ENCODE peak calls at places on chromosome 15, in eight cellular contexts. One of them, this sample, is unnamed.

GRCh38 chr15:33242669-33243191 is 48.2 kb upstream of the FMN1 start:
- DNase-seq in endothelial cell of umbilical vein: peak
- DNase-seq in brain microvascular endothelial cell: peak
- DNase-seq in hepatocyte: no peak
- DNase-seq in tibial nerve: no peak
- DNase-seq in HCT116: no peak
- DNase-seq in ovary: no peak
- DNase-seq in fibroblast of lung: peak
- DNase-seq in this sample: no peak

GRCh38 chr15:92801774-92802464 is 98.2 kb upstream of the CHD2 start:
- DNase-seq in ovary: no peak
- DNase-seq in brain microvascular endothelial cell: peak
- DNase-seq in tibial nerve: peak
- DNase-seq in hepatocyte: no peak
- DNase-seq in HCT116: peak
- DNase-seq in endothelial cell of umbilical vein: no peak
- DNase-seq in fibroblast of lung: peak
- DNase-seq in this sample: no peak

GRCh38 chr15:70375006-70375409 is 277.3 kb upstream of the TLE3 start:
- DNase-seq in HCT116: no peak
- DNase-seq in endothelial cell of umbilical vein: no peak
- DNase-seq in tibial nerve: no peak
- DNase-seq in brain microvascular endothelial cell: no peak
- DNase-seq in hepatocyte: no peak
- DNase-seq in ovary: no peak
- DNase-seq in fibroblast of lung: no peak
- DNase-seq in this sample: no peak

GRCh38 chr15:37995461-37996347 is 61.3 kb downstream of the TMCO5A start:
- DNase-seq in HCT116: peak
- DNase-seq in tibial nerve: peak
- DNase-seq in endothelial cell of umbilical vein: peak
- DNase-seq in hepatocyte: peak
- DNase-seq in brain microvascular endothelial cell: peak
- DNase-seq in fibroblast of lung: peak
- DNase-seq in ovary: no peak
- DNase-seq in this sample: no peak

GRCh38 chr15:70258369-70259029 is 160.8 kb upstream of the TLE3 start:
- DNase-seq in hepatocyte: no peak
- DNase-seq in HCT116: no peak
- DNase-seq in ovary: no peak
- DNase-seq in tibial nerve: no peak
- DNase-seq in endothelial cell of umbilical vein: peak
- DNase-seq in brain microvascular endothelial cell: no peak
- DNase-seq in fibroblast of lung: no peak
- DNase-seq in this sample: peak

GRCh38 chr15:84981054-84981710 is 474 bp upstream of the PDE8A start:
- DNase-seq in HCT116: peak
- DNase-seq in endothelial cell of umbilical vein: peak
- DNase-seq in brain microvascular endothelial cell: peak
- DNase-seq in tibial nerve: peak
- DNase-seq in ovary: peak
- DNase-seq in hepatocyte: peak
- DNase-seq in fibroblast of lung: peak
- DNase-seq in this sample: peak

GRCh38 chr15:20340931-20341661 is 200.5 kb downstream of the GOLGA6L6 start:
- DNase-seq in fibroblast of lung: no peak
- DNase-seq in brain microvascular endothelial cell: peak
- DNase-seq in ovary: peak
- DNase-seq in endothelial cell of umbilical vein: peak
- DNase-seq in tibial nerve: no peak
- DNase-seq in hepatocyte: peak
- DNase-seq in HCT116: no peak
- DNase-seq in this sample: peak

GRCh38 chr15:51322622-51323296 is 15.6 kb downstream of the CYP19A1 start:
- DNase-seq in endothelial cell of umbilical vein: no peak
- DNase-seq in tibial nerve: peak
- DNase-seq in hepatocyte: no peak
- DNase-seq in ovary: no peak
- DNase-seq in fibroblast of lung: peak
- DNase-seq in HCT116: no peak
- DNase-seq in brain microvascular endothelial cell: no peak
- DNase-seq in this sample: no peak

GRCh38 chr15:45648521-45649200 is 13.8 kb downstream of the SQOR start:
- DNase-seq in tibial nerve: no peak
- DNase-seq in ovary: no peak
- DNase-seq in brain microvascular endothelial cell: peak
- DNase-seq in HCT116: peak
- DNase-seq in fibroblast of lung: no peak
- DNase-seq in endothelial cell of umbilical vein: no peak
- DNase-seq in hepatocyte: peak
- DNase-seq in this sample: no peak

GRCh38 chr15:99014803-99015676 is 7.4 kb upstream of the PGPEP1L start:
- DNase-seq in hepatocyte: peak
- DNase-seq in endothelial cell of umbilical vein: peak
- DNase-seq in fibroblast of lung: peak
- DNase-seq in HCT116: peak
- DNase-seq in ovary: peak
- DNase-seq in tibial nerve: no peak
- DNase-seq in brain microvascular endothelial cell: peak
- DNase-seq in this sample: peak

GRCh38 chr15:35753486-35753885 is 207.5 kb upstream of the DPH6 start:
- DNase-seq in tibial nerve: no peak
- DNase-seq in fibroblast of lung: peak
- DNase-seq in hepatocyte: no peak
- DNase-seq in endothelial cell of umbilical vein: no peak
- DNase-seq in HCT116: no peak
- DNase-seq in ovary: no peak
- DNase-seq in brain microvascular endothelial cell: no peak
- DNase-seq in this sample: no peak

GRCh38 chr15:29821416-29822099 is 710 bp downstream of the TJP1 start:
- DNase-seq in brain microvascular endothelial cell: peak
- DNase-seq in hepatocyte: peak
- DNase-seq in endothelial cell of umbilical vein: peak
- DNase-seq in tibial nerve: peak
- DNase-seq in HCT116: peak
- DNase-seq in fibroblast of lung: peak
- DNase-seq in ovary: peak
- DNase-seq in this sample: peak
- TF ChIP-seq CTCF in brain microvascular endothelial cell: peak
- TF ChIP-seq CTCF in hepatocyte: peak
- TF ChIP-seq CTCF in endothelial cell of umbilical vein: peak
- TF ChIP-seq CTCF in tibial nerve: peak
- TF ChIP-seq CTCF in HCT116: peak
- TF ChIP-seq CTCF in fibroblast of lung: peak
- TF ChIP-seq CTCF in ovary: no peak
- TF ChIP-seq CTCF in this sample: peak

DNA sequence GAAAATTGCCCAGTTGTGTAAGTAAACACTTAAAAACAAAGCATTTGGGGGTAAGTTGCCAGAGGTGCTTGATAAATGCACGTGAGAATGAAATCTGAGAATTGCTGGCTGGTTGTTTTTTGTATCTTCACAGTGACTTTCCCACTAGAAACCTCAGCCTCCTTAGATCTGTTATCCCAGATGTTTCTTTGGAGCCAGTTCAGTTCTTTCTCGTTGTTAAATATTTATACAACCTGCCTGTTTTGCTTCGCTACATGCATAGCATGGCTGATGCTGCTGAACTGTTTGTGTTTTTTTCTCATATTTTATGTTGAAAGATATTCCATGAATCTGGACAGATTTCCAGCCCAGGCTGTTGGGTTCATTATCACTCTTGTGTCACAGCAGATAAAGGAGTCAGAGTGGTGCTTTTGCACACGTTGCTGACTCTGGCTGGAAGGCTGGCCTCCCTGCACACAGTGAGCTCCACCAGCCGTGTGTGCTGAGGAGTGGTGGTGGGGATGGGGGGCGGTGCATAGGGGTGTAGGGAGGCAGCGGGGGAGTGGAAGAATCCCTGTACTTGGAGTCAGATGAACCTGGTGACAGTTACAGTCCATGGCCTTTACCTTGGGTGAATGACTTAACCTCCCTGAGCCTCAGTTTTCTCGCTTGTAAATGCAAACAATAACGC is 80.3 kb downstream of the ARNT2 start:
- DNase-seq in fibroblast of lung: peak
- DNase-seq in endothelial cell of umbilical vein: no peak
- DNase-seq in brain microvascular endothelial cell: no peak
- DNase-seq in ovary: no peak
- DNase-seq in tibial nerve: no peak
- DNase-seq in hepatocyte: no peak
- DNase-seq in HCT116: no peak
- DNase-seq in this sample: no peak
- H3K27ac ChIP-seq in fibroblast of lung: peak
- H3K27ac ChIP-seq in endothelial cell of umbilical vein: no peak
- H3K27ac ChIP-seq in brain microvascular endothelial cell: no peak
- H3K27ac ChIP-seq in ovary: no peak
- H3K27ac ChIP-seq in tibial nerve: no peak
- H3K27ac ChIP-seq in hepatocyte: peak
- H3K27ac ChIP-seq in HCT116: no peak
- H3K27ac ChIP-seq in this sample: no peak

DNA sequence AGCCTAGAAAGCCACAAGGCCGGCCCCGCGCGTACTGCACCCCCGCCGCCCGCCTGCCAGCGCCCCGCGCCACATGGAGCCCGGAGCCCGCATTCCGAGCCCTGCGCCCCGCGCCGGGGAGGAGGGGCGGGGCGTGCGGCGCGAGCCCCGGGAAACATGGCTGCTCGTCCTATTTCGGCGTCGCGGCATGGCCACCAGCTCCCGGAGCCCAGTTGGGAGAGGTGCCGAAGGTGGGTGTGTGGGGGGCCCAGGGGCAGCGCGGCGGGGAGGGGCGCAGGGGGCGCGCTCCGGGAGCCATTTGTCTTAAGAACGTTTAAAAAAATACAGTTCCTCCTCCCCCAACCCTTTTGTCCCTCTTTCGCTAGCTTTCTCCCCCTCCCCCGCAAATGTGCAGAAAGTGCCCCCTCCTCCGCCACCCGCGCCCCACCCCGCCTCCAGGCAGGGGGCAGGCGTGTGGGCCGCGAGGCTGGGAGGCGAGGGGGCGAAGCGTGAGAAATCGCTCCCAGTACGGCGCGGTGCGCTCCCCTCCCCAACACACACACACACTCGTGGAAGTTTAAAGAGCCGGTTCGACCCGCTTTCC is 2.5 kb downstream of the ANP32A start:
- DNase-seq in tibial nerve: peak
- DNase-seq in ovary: peak
- DNase-seq in hepatocyte: peak
- DNase-seq in endothelial cell of umbilical vein: peak
- DNase-seq in HCT116: no peak
- DNase-seq in fibroblast of lung: peak
- DNase-seq in brain microvascular endothelial cell: peak
- DNase-seq in this sample: peak
- TF ChIP-seq CTCF in tibial nerve: no peak
- TF ChIP-seq CTCF in ovary: no peak
- TF ChIP-seq CTCF in hepatocyte: no peak
- TF ChIP-seq CTCF in endothelial cell of umbilical vein: no peak
- TF ChIP-seq CTCF in HCT116: no peak
- TF ChIP-seq CTCF in fibroblast of lung: no peak
- TF ChIP-seq CTCF in brain microvascular endothelial cell: no peak
- TF ChIP-seq CTCF in this sample: no peak

GRCh38 chr15:68371160-68371559 is 60.8 kb downstream of the ITGA11 start:
- DNase-seq in brain microvascular endothelial cell: no peak
- DNase-seq in fibroblast of lung: no peak
- DNase-seq in HCT116: no peak
- DNase-seq in tibial nerve: no peak
- DNase-seq in endothelial cell of umbilical vein: no peak
- DNase-seq in ovary: no peak
- DNase-seq in hepatocyte: no peak
- DNase-seq in this sample: no peak

GRCh38 chr15:68371851-68372250 is 60.1 kb downstream of the ITGA11 start:
- DNase-seq in endothelial cell of umbilical vein: no peak
- DNase-seq in ovary: no peak
- DNase-seq in brain microvascular endothelial cell: no peak
- DNase-seq in hepatocyte: no peak
- DNase-seq in fibroblast of lung: no peak
- DNase-seq in tibial nerve: no peak
- DNase-seq in HCT116: no peak
- DNase-seq in this sample: no peak

GRCh38 chr15:68370768-68371151 is 61.2 kb downstream of the ITGA11 start:
- DNase-seq in endothelial cell of umbilical vein: no peak
- DNase-seq in tibial nerve: no peak
- DNase-seq in brain microvascular endothelial cell: no peak
- DNase-seq in HCT116: no peak
- DNase-seq in fibroblast of lung: no peak
- DNase-seq in ovary: no peak
- DNase-seq in hepatocyte: no peak
- DNase-seq in this sample: no peak

GRCh38 chr15:68368731-68369435 is 63.1 kb downstream of the ITGA11 start:
- DNase-seq in tibial nerve: no peak
- DNase-seq in fibroblast of lung: no peak
- DNase-seq in HCT116: no peak
- DNase-seq in ovary: no peak
- DNase-seq in endothelial cell of umbilical vein: peak
- DNase-seq in hepatocyte: no peak
- DNase-seq in brain microvascular endothelial cell: no peak
- DNase-seq in this sample: no peak

DNA sequence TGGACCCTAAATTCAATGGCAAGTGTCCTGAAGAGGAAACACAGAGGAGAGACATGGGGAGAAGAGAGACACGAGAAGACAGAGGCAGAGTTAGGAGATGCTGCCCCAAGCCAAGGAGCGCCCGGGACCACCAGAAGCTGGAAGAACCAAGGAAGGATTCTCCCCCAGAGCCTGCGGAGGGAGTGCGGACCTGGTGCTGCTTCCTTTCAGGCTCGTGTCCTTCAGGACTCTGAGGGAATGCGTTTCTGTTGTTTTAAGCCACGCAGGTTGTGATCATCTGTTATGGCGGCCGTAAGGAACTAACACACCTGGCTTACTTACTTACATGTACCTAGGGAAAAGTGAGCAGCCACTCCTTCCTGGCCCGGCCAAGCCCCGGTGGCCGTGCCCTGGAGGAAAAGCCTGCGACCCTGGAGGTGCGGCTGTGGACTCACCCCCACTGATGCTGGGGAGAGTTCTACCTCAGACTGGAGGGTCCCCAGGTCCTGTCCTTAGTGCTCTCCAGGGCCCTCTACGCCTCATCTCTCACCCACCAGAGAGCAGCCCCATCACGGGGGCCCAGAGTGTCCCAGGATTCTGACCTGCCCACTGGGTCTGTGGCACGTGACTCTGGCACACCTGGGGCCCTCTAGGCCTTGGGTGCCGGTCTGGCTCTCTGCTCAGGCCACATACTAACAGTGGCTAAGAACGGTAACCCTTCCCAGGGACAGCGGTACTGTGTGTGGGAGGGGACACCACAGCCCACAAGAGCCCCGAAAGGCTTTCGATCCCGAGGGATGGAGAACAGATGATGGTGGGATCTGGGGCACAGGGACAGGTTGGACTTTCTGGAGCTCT is 61.8 kb downstream of the ITGA11 start:
- DNase-seq in hepatocyte: no peak
- DNase-seq in endothelial cell of umbilical vein: no peak
- DNase-seq in HCT116: no peak
- DNase-seq in fibroblast of lung: no peak
- DNase-seq in tibial nerve: no peak
- DNase-seq in ovary: no peak
- DNase-seq in brain microvascular endothelial cell: no peak
- DNase-seq in this sample: no peak
- H3K27ac ChIP-seq in hepatocyte: no peak
- H3K27ac ChIP-seq in endothelial cell of umbilical vein: no peak
- H3K27ac ChIP-seq in HCT116: no peak
- H3K27ac ChIP-seq in fibroblast of lung: no peak
- H3K27ac ChIP-seq in tibial nerve: no peak
- H3K27ac ChIP-seq in ovary: no peak
- H3K27ac ChIP-seq in brain microvascular endothelial cell: no peak
- H3K27ac ChIP-seq in this sample: no peak

GRCh38 chr15:100910119-100910518 is 9.0 kb upstream of the LRRK1 start:
- DNase-seq in HCT116: no peak
- DNase-seq in tibial nerve: no peak
- DNase-seq in endothelial cell of umbilical vein: no peak
- DNase-seq in hepatocyte: no peak
- DNase-seq in fibroblast of lung: no peak
- DNase-seq in ovary: no peak
- DNase-seq in brain microvascular endothelial cell: no peak
- DNase-seq in this sample: peak
- TF ChIP-seq CTCF in HCT116: no peak
- TF ChIP-seq CTCF in tibial nerve: no peak
- TF ChIP-seq CTCF in endothelial cell of umbilical vein: peak
- TF ChIP-seq CTCF in hepatocyte: peak
- TF ChIP-seq CTCF in fibroblast of lung: peak
- TF ChIP-seq CTCF in ovary: no peak
- TF ChIP-seq CTCF in brain microvascular endothelial cell: peak
- TF ChIP-seq CTCF in this sample: no peak